ENCODE peak calls at places on chromosomes 1 and 21, in nine cellular contexts. F is B cell, T is upper lobe of right lung, Z is neural progenitor cell, P is cardiac muscle cell, W is AG09309, C is kidney, Y is HCT116, Q is mucosa of descending colon. J is an unnamed sample.

GRCh38 chr1:220271706-220272046 is 577 bp downstream of the RAB3GAP2 start:
- DNase-seq in F (no peak), T (no peak), Z (no peak), P (peak), W (no peak), C (no peak), Y (peak), Q (no peak), J (no peak)

GRCh38 chr1:55081188-55081904 is 42.0 kb downstream of the PCSK9 start:
- DNase-seq in F (no peak), T (no peak), Z (no peak), P (peak), W (no peak), C (no peak), Y (no peak), Q (no peak), J (no peak)

GRCh38 chr1:22217811-22218460 is 75.0 kb upstream of the WNT4 start:
- DNase-seq in F (no peak), T (peak), Z (no peak), P (no peak), W (no peak), C (peak), Y (no peak), Q (no peak), J (no peak)

GRCh38 chr21:39660191-39660590 is 47.5 kb downstream of the B3GALT5 start:
- DNase-seq in F (no peak), T (no peak), Z (no peak), P (peak), W (peak), C (no peak), Y (no peak), Q (no peak), J (no peak)

GRCh38 chr1:63454269-63454668 is 68.8 kb downstream of the ITGB3BP start:
- DNase-seq in F (no peak), T (no peak), Z (peak), P (peak), W (no peak), C (no peak), Y (no peak), Q (no peak), J (no peak)

GRCh38 chr21:46007498-46007868 is 25.9 kb downstream of the COL6A1 start:
- DNase-seq in F (no peak), T (no peak), Z (no peak), P (no peak), W (no peak), C (no peak), Y (no peak), Q (no peak), J (no peak)

GRCh38 chr1:44609768-44610526 is 64.3 kb downstream of the TMEM53 start:
- DNase-seq in F (no peak), T (no peak), Z (no peak), P (no peak), W (no peak), C (no peak), Y (no peak), Q (no peak), J (no peak)

GRCh38 chr21:45539796-45540600 is 2.2 kb downstream of the SLC19A1 start:
- DNase-seq in F (no peak), T (peak), Z (no peak), P (no peak), W (no peak), C (peak), Y (no peak), Q (no peak), J (no peak)

GRCh38 chr1:98388431-98388830 is 273.1 kb upstream of the SNX7 start:
- DNase-seq in F (no peak), T (no peak), Z (no peak), P (peak), W (peak), C (no peak), Y (no peak), Q (no peak), J (no peak)

GRCh38 chr1:150619576-150620509 is 9.6 kb downstream of the ENSA start:
- DNase-seq in F (no peak), T (no peak), Z (no peak), P (peak), W (peak), C (no peak), Y (no peak), Q (no peak), J (no peak)

GRCh38 chr1:235918032-235918431 is 51.3 kb upstream of the LYST start:
- DNase-seq in F (no peak), T (no peak), Z (no peak), P (no peak), W (no peak), C (no peak), Y (no peak), Q (no peak), J (no peak)

GRCh38 chr1:168687796-168688195 is 41.2 kb downstream of the DPT start:
- DNase-seq in F (no peak), T (no peak), Z (peak), P (peak), W (no peak), C (no peak), Y (no peak), Q (no peak), J (no peak)

GRCh38 chr1:153401461-153401860 is 10.6 kb upstream of the S100A8 start:
- DNase-seq in F (no peak), T (no peak), Z (no peak), P (no peak), W (no peak), C (no peak), Y (no peak), Q (no peak), J (no peak)

GRCh38 chr1:153400244-153400643 is 9.4 kb upstream of the S100A8 start:
- DNase-seq in F (no peak), T (no peak), Z (no peak), P (peak), W (no peak), C (no peak), Y (no peak), Q (no peak), J (no peak)

GRCh38 chr1:153404086-153404635 is 12.2 kb upstream of the S100A7A start:
- DNase-seq in F (no peak), T (no peak), Z (no peak), P (no peak), W (no peak), C (no peak), Y (no peak), Q (no peak), J (no peak)

GRCh38 chr1:153403421-153404085 is 12.7 kb upstream of the S100A8 start:
- DNase-seq in F (no peak), T (no peak), Z (no peak), P (no peak), W (no peak), C (no peak), Y (no peak), Q (no peak), J (no peak)

GRCh38 chr1:153402226-153402625 is 11.4 kb upstream of the S100A8 start:
- DNase-seq in F (no peak), T (no peak), Z (no peak), P (no peak), W (no peak), C (no peak), Y (no peak), Q (no peak), J (no peak)
- TF ChIP-seq CTCF in F (no peak), T (no peak), Z (no peak), P (no peak), W (no peak), C (no peak), Y (no peak), Q (no peak), J (no peak)

GRCh38 chr1:2925923-2926322 is 95.3 kb upstream of the ACTRT2 start:
- DNase-seq in F (no peak), T (no peak), Z (no peak), P (no peak), W (no peak), C (no peak), Y (no peak), Q (no peak), J (no peak)
- TF ChIP-seq CTCF in F (no peak), T (no peak), Z (no peak), P (no peak), W (no peak), C (no peak), Y (no peak), Q (no peak), J (no peak)

DNA sequence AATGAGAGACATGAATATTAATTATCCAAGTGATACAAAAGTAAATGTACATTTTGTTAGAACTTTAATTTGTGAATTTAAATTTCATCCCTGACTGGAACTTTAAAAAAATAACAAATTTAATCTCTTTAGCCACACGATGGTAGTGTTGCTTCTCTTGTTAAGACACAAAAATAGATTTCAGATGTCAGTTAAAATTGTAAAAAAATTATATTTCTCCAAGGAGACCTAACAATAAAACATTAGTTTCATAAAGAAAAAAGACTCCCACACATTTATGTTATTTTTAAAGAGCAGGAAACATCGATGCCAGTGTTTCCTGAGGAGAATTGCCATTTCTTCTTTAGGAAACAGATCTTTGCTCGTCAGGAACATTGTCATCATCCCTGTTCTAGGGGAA is 74.0 kb upstream of the DEPDC1 start:
- DNase-seq in F (no peak), T (no peak), Z (no peak), P (peak), W (no peak), C (no peak), Y (no peak), Q (no peak), J (no peak)
- TF ChIP-seq CTCF in F (no peak), T (no peak), Z (no peak), P (no peak), W (no peak), C (no peak), Y (no peak), Q (no peak), J (no peak)

GRCh38 chr1:6083801-6084467 is 38.2 kb downstream of the KCNAB2 start:
- DNase-seq in F (no peak), T (no peak), Z (no peak), P (no peak), W (peak), C (no peak), Y (no peak), Q (peak), J (no peak)

GRCh38 chr1:6080469-6080868 is 34.8 kb downstream of the KCNAB2 start:
- DNase-seq in F (no peak), T (no peak), Z (no peak), P (no peak), W (no peak), C (no peak), Y (no peak), Q (peak), J (no peak)

GRCh38 chr1:6083385-6083784 is 37.7 kb downstream of the KCNAB2 start:
- DNase-seq in F (no peak), T (no peak), Z (no peak), P (no peak), W (no peak), C (no peak), Y (no peak), Q (peak), J (no peak)

GRCh38 chr1:6081901-6082300 is 36.2 kb downstream of the KCNAB2 start:
- DNase-seq in F (no peak), T (no peak), Z (no peak), P (no peak), W (no peak), C (no peak), Y (no peak), Q (no peak), J (no peak)

GRCh38 chr1:6082430-6082971 is 36.8 kb downstream of the KCNAB2 start:
- DNase-seq in F (no peak), T (no peak), Z (peak), P (peak), W (no peak), C (no peak), Y (no peak), Q (no peak), J (no peak)
- TF ChIP-seq CTCF in F (no peak), T (peak), Z (peak), P (peak), W (peak), C (no peak), Y (peak), Q (no peak), J (peak)

GRCh38 chr1:113871597-113872113 is at the start of gene PTPN22:
- DNase-seq in F (peak), T (peak), Z (no peak), P (peak), W (no peak), C (no peak), Y (no peak), Q (peak), J (no peak)

GRCh38 chr1:113875714-113876113 is 4.2 kb upstream of the PTPN22 start:
- DNase-seq in F (no peak), T (no peak), Z (no peak), P (no peak), W (no peak), C (no peak), Y (no peak), Q (no peak), J (no peak)

GRCh38 chr1:113872219-113872934 is 865 bp upstream of the PTPN22 start:
- DNase-seq in F (peak), T (no peak), Z (no peak), P (peak), W (no peak), C (no peak), Y (no peak), Q (no peak), J (no peak)

GRCh38 chr1:113876181-113876580 is 4.7 kb upstream of the PTPN22 start:
- DNase-seq in F (no peak), T (no peak), Z (no peak), P (no peak), W (no peak), C (no peak), Y (no peak), Q (no peak), J (no peak)

DNA sequence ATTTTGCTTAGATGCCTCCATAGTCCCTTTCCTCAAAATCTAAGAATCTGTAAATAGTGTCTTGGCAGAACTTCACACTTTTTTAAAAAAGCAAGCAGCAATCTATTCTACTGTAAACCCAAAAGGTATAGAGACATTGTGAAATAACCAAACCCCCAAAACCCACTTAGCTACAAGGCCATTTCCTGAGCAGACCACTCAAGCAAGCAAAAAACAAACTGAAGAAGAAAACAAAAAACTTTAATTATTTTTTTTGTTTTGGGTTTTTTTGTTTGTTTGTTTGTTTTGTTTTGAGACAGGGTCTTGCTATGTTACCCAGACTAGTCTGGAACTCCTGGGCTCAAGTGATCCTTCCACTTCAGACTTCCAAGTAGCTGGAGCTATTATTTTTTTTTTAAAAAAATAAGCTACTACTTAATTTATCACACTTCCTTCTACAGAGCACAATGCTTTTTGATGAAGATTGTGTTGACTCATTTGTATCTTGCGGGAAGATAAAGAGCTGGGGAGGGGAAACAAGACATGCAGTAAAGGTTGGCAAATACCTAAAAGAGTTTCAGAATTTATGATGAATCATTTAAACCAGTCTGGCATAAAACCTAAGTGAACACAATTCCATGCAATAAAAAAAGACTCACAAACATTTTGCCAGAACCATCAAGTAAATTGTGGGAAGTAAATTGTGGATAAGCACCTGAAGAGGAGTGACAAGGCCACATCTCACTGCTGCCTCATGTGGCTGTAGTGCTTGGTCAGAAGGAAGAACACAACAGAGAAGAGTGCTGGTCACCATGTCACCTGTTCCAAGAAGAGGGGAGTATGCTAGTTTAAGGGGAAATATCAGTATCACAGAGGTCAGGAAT is 2.7 kb upstream of the PTPN22 start:
- DNase-seq in F (no peak), T (no peak), Z (peak), P (peak), W (no peak), C (no peak), Y (peak), Q (no peak), J (no peak)
- TF ChIP-seq CTCF in F (no peak), T (no peak), Z (peak), P (peak), W (peak), C (no peak), Y (peak), Q (no peak), J (no peak)

GRCh38 chr1:156608036-156608674 is 6.9 kb upstream of the GPATCH4 start:
- DNase-seq in F (peak), T (peak), Z (peak), P (peak), W (peak), C (no peak), Y (peak), Q (no peak), J (no peak)

GRCh38 chr1:156608981-156609380 is 7.7 kb upstream of the GPATCH4 start:
- DNase-seq in F (peak), T (peak), Z (peak), P (no peak), W (no peak), C (no peak), Y (no peak), Q (no peak), J (no peak)
- TF ChIP-seq CTCF in F (peak), T (peak), Z (peak), P (peak), W (peak), C (peak), Y (peak), Q (no peak), J (peak)

GRCh38 chr1:30761312-30762151 is 4.0 kb upstream of the LAPTM5 start:
- DNase-seq in F (peak), T (no peak), Z (no peak), P (peak), W (no peak), C (peak), Y (no peak), Q (peak), J (no peak)
- TF ChIP-seq CTCF in F (no peak), T (no peak), Z (no peak), P (no peak), W (no peak), C (no peak), Y (no peak), Q (no peak), J (no peak)

GRCh38 chr1:31764307-31765040 is at the start of gene ADGRB2:
- DNase-seq in F (peak), T (no peak), Z (peak), P (no peak), W (no peak), C (no peak), Y (no peak), Q (no peak), J (no peak)

GRCh38 chr1:31763671-31764306 is 351 bp downstream of the ADGRB2 start:
- DNase-seq in F (peak), T (no peak), Z (peak), P (no peak), W (no peak), C (no peak), Y (no peak), Q (no peak), J (no peak)

GRCh38 chr1:31765516-31765915 is 1.4 kb upstream of the ADGRB2 start:
- DNase-seq in F (no peak), T (no peak), Z (no peak), P (no peak), W (no peak), C (no peak), Y (no peak), Q (no peak), J (no peak)

GRCh38 chr1:31762726-31763670 is 1.1 kb downstream of the ADGRB2 start:
- DNase-seq in F (peak), T (peak), Z (peak), P (no peak), W (no peak), C (peak), Y (no peak), Q (peak), J (peak)

GRCh38 chr1:31765041-31765467 is 914 bp upstream of the ADGRB2 start:
- DNase-seq in F (no peak), T (no peak), Z (peak), P (peak), W (no peak), C (no peak), Y (no peak), Q (no peak), J (no peak)
- TF ChIP-seq CTCF in F (no peak), T (no peak), Z (peak), P (peak), W (peak), C (no peak), Y (peak), Q (no peak), J (no peak)

J was measured in mesothelial cell of epicardium.